ENCODE peak calls at places on chromosome 22, in seven cellular contexts. One of them, this sample, is unnamed.

GRCh38 chr22:44045171-44045570 is 21.1 kb downstream of the PARVB start:
- DNase-seq in AG04450: no peak
- DNase-seq in putamen: no peak
- DNase-seq in right atrium auricular region: no peak
- DNase-seq in NCI-H2081: no peak
- DNase-seq in SW480: no peak
- DNase-seq in HEK293T: no peak
- DNase-seq in this sample: no peak

GRCh38 chr22:47793304-47794101 is 1031.1 kb downstream of the TBC1D22A start:
- DNase-seq in AG04450: no peak
- DNase-seq in putamen: no peak
- DNase-seq in right atrium auricular region: peak
- DNase-seq in NCI-H2081: no peak
- DNase-seq in SW480: no peak
- DNase-seq in HEK293T: no peak
- DNase-seq in this sample: no peak

GRCh38 chr22:50529416-50530279 is at the start of gene TYMP:
- DNase-seq in AG04450: no peak
- DNase-seq in putamen: no peak
- DNase-seq in right atrium auricular region: peak
- DNase-seq in NCI-H2081: no peak
- DNase-seq in SW480: no peak
- DNase-seq in HEK293T: no peak
- DNase-seq in this sample: no peak

GRCh38 chr22:19289475-19290161 is 1.9 kb downstream of the CLTCL1 start:
- DNase-seq in AG04450: peak
- DNase-seq in putamen: no peak
- DNase-seq in right atrium auricular region: no peak
- DNase-seq in NCI-H2081: no peak
- DNase-seq in SW480: peak
- DNase-seq in HEK293T: no peak
- DNase-seq in this sample: no peak

GRCh38 chr22:20271114-20271994 is 3.2 kb upstream of the RTN4R start:
- DNase-seq in AG04450: no peak
- DNase-seq in putamen: no peak
- DNase-seq in right atrium auricular region: no peak
- DNase-seq in NCI-H2081: no peak
- DNase-seq in SW480: no peak
- DNase-seq in HEK293T: no peak
- DNase-seq in this sample: no peak

GRCh38 chr22:39746600-39747262 is 146.8 kb downstream of the ENTHD1 start:
- DNase-seq in AG04450: no peak
- DNase-seq in putamen: no peak
- DNase-seq in right atrium auricular region: no peak
- DNase-seq in NCI-H2081: no peak
- DNase-seq in SW480: no peak
- DNase-seq in HEK293T: no peak
- DNase-seq in this sample: no peak

GRCh38 chr22:43670545-43670944 is 141.6 kb downstream of the EFCAB6 start:
- DNase-seq in AG04450: no peak
- DNase-seq in putamen: no peak
- DNase-seq in right atrium auricular region: no peak
- DNase-seq in NCI-H2081: no peak
- DNase-seq in SW480: no peak
- DNase-seq in HEK293T: no peak
- DNase-seq in this sample: no peak

GRCh38 chr22:49328076-49328475 is 499.6 kb downstream of the BRD1 start:
- DNase-seq in AG04450: no peak
- DNase-seq in putamen: no peak
- DNase-seq in right atrium auricular region: no peak
- DNase-seq in NCI-H2081: no peak
- DNase-seq in SW480: no peak
- DNase-seq in HEK293T: no peak
- DNase-seq in this sample: no peak

GRCh38 chr22:47408409-47408808 is 646.0 kb downstream of the TBC1D22A start:
- DNase-seq in AG04450: no peak
- DNase-seq in putamen: no peak
- DNase-seq in right atrium auricular region: no peak
- DNase-seq in NCI-H2081: no peak
- DNase-seq in SW480: no peak
- DNase-seq in HEK293T: no peak
- DNase-seq in this sample: no peak

GRCh38 chr22:42933783-42934144 is 76.7 kb upstream of the ARFGAP3 start:
- DNase-seq in AG04450: peak
- DNase-seq in putamen: peak
- DNase-seq in right atrium auricular region: no peak
- DNase-seq in NCI-H2081: no peak
- DNase-seq in SW480: no peak
- DNase-seq in HEK293T: no peak
- DNase-seq in this sample: no peak

GRCh38 chr22:38432264-38432663 is 22.7 kb downstream of the KCNJ4 start:
- DNase-seq in AG04450: no peak
- DNase-seq in putamen: no peak
- DNase-seq in right atrium auricular region: no peak
- DNase-seq in NCI-H2081: no peak
- DNase-seq in SW480: no peak
- DNase-seq in HEK293T: no peak
- DNase-seq in this sample: no peak

GRCh38 chr22:42743501-42743991 is 22.9 kb upstream of the A4GALT start:
- DNase-seq in AG04450: no peak
- DNase-seq in putamen: no peak
- DNase-seq in right atrium auricular region: peak
- DNase-seq in NCI-H2081: no peak
- DNase-seq in SW480: no peak
- DNase-seq in HEK293T: no peak
- DNase-seq in this sample: no peak

GRCh38 chr22:28381427-28382167 is 298.0 kb downstream of the TTC28 start:
- DNase-seq in AG04450: peak
- DNase-seq in putamen: no peak
- DNase-seq in right atrium auricular region: no peak
- DNase-seq in NCI-H2081: no peak
- DNase-seq in SW480: no peak
- DNase-seq in HEK293T: no peak
- DNase-seq in this sample: no peak

GRCh38 chr22:45577746-45578523 is 75.3 kb downstream of the FBLN1 start:
- DNase-seq in AG04450: peak
- DNase-seq in putamen: peak
- DNase-seq in right atrium auricular region: peak
- DNase-seq in NCI-H2081: peak
- DNase-seq in SW480: peak
- DNase-seq in HEK293T: peak
- DNase-seq in this sample: peak

GRCh38 chr22:38490915-38491314 is 15.2 kb downstream of the DDX17 start:
- DNase-seq in AG04450: peak
- DNase-seq in putamen: peak
- DNase-seq in right atrium auricular region: no peak
- DNase-seq in NCI-H2081: no peak
- DNase-seq in SW480: no peak
- DNase-seq in HEK293T: no peak
- DNase-seq in this sample: no peak

GRCh38 chr22:26357813-26358212 is 71.2 kb upstream of the ASPHD2 start:
- DNase-seq in AG04450: no peak
- DNase-seq in putamen: no peak
- DNase-seq in right atrium auricular region: no peak
- DNase-seq in NCI-H2081: no peak
- DNase-seq in SW480: no peak
- DNase-seq in HEK293T: no peak
- DNase-seq in this sample: no peak

GRCh38 chr22:17954200-17954859 is 70.0 kb downstream of the MICAL3 start:
- DNase-seq in AG04450: no peak
- DNase-seq in putamen: no peak
- DNase-seq in right atrium auricular region: no peak
- DNase-seq in NCI-H2081: no peak
- DNase-seq in SW480: no peak
- DNase-seq in HEK293T: no peak
- DNase-seq in this sample: no peak

GRCh38 chr22:46012881-46013281 is 35.9 kb upstream of the WNT7B start:
- DNase-seq in AG04450: no peak
- DNase-seq in putamen: no peak
- DNase-seq in right atrium auricular region: no peak
- DNase-seq in NCI-H2081: no peak
- DNase-seq in SW480: no peak
- DNase-seq in HEK293T: no peak
- DNase-seq in this sample: no peak